ENCODE peak calls at places on chromosomes 4 and X, in seven cellular contexts. U is tibial nerve, N is transverse colon, O is ovary, G is testis, B is esophagus muscularis mucosa, R is NB4. D is an unnamed sample.
A peak's percentile ranks its signal among the peaks of the same experiment; 100 is the strongest.

GRCh38 chr4:5086535-5086934 is 35.3 kb downstream of the STK32B start:
- DNase-seq in U (no peak), N (no peak), O (no peak), G (no peak), B (no peak), R (peak; percentile 7), D (no peak)

GRCh38 chr4:73883306-73883705 is 14.1 kb downstream of the CXCL1 start:
- DNase-seq in U (no peak), N (no peak), O (no peak), G (no peak), B (no peak), R (peak; percentile 47), D (no peak)

GRCh38 chrX:56802921-56803848 is 74.1 kb downstream of the NBDY start:
- DNase-seq in U (peak; percentile 52), N (peak; percentile 83), O (peak; percentile 92), G (peak; percentile 62), B (no peak), R (peak; percentile 55), D (no peak)

GRCh38 chrX:110034036-110034435 is 31.1 kb downstream of the TMEM164 start:
- DNase-seq in U (no peak), N (no peak), O (no peak), G (no peak), B (no peak), R (no peak), D (no peak)

GRCh38 chr4:8851321-8852117 is 20.1 kb downstream of the HMX1 start:
- DNase-seq in U (no peak), N (no peak), O (no peak), G (no peak), B (no peak), R (no peak), D (no peak)

GRCh38 chr4:139084425-139085093 is 69.0 kb downstream of the NOCT start:
- DNase-seq in U (no peak), N (no peak), O (no peak), G (no peak), B (no peak), R (no peak), D (no peak)

GRCh38 chr4:119597377-119597776 is 31.2 kb downstream of the PDE5A start:
- DNase-seq in U (no peak), N (no peak), O (no peak), G (no peak), B (no peak), R (no peak), D (no peak)

GRCh38 chr4:86522349-86522748 is 71.8 kb upstream of the PTPN13 start:
- DNase-seq in U (no peak), N (no peak), O (no peak), G (no peak), B (no peak), R (peak; percentile 4), D (no peak)

GRCh38 chrX:47523713-47524166 is 37.3 kb upstream of the ARAF start:
- DNase-seq in U (no peak), N (no peak), O (no peak), G (no peak), B (no peak), R (no peak), D (no peak)

GRCh38 chr4:78437608-78438088 is 113.9 kb upstream of the ANXA3 start:
- DNase-seq in U (no peak), N (no peak), O (no peak), G (no peak), B (peak; percentile 21), R (no peak), D (no peak)

GRCh38 chr4:52102587-52102986 is 51.5 kb downstream of the SPATA18 start:
- DNase-seq in U (no peak), N (no peak), O (no peak), G (no peak), B (no peak), R (no peak), D (no peak)

GRCh38 chrX:64437665-64438064 is 42.4 kb upstream of the MTMR8 start:
- DNase-seq in U (no peak), N (no peak), O (no peak), G (no peak), B (no peak), R (no peak), D (no peak)

GRCh38 chrX:39950035-39950688 is 147.6 kb downstream of the BCOR start:
- DNase-seq in U (no peak), N (no peak), O (no peak), G (no peak), B (no peak), R (peak; percentile 18), D (no peak)

GRCh38 chr4:176001171-176002006 is 64.3 kb upstream of the WDR17 start:
- DNase-seq in U (no peak), N (peak; percentile 31), O (peak; percentile 31), G (peak; percentile 57), B (no peak), R (no peak), D (peak; percentile 80)

GRCh38 chrX:39850630-39851152 is 247.1 kb downstream of the BCOR start:
- DNase-seq in U (no peak), N (no peak), O (no peak), G (no peak), B (no peak), R (peak; percentile 92), D (no peak)

GRCh38 chrX:139739138-139739537 is 31.2 kb upstream of the MCF2 start:
- DNase-seq in U (no peak), N (no peak), O (no peak), G (no peak), B (no peak), R (no peak), D (no peak)

GRCh38 chr4:147085796-147086195 is 140.1 kb upstream of the TTC29 start:
- DNase-seq in U (no peak), N (no peak), O (no peak), G (no peak), B (no peak), R (no peak), D (no peak)

GRCh38 chrX:74238771-74239170 is 65.2 kb upstream of the ZCCHC13 start:
- DNase-seq in U (no peak), N (no peak), O (no peak), G (no peak), B (no peak), R (no peak), D (no peak)

GRCh38 chr4:54607067-54607466 is 50.7 kb upstream of the KIT start:
- DNase-seq in U (no peak), N (no peak), O (no peak), G (no peak), B (no peak), R (no peak), D (no peak)
- TF ChIP-seq POLR2A in U (no peak), N (no peak), O (no peak), G (no peak), B (no peak), R (no peak), D (no peak)

DNA sequence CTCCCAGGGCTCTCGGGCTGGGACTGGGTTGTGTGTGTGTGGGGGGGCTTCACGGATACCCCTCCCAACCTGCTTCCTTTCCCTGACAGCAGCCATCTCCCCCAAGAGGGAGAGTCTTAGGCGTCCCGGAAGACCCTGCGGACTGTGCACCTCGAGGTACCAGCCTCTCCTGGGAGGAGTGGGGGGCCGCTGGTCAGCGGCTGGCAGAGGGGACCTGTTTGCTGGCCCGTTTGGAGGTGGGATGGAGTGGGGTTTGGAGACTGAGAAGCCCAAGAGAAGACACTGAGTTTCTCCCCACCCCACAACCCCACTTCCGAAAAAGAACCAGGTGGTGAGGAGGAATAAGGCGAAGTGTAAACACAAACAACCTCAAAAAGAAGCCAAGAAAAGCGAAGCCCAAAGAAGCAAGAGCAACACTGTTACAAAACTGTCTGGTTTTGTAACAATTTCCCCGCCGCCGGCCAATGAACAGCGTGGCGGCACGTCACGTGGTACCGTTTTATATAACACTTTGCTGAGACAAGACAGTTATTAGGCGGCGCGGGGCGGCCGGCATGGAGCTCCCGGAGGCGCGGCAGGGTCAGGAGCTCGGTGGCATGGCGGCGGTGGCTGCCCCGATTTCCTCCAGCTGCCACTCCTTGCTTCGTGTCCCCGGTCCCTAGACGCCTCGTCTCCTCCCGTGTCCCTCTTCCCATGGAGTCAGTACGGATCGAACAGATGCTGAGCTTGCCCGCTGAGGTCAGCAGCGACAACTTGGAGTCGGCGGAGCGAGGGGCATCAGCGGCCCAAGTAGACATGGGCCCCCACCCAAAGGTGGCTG is at the start of gene LONRF3:
- DNase-seq in U (peak; percentile 84), N (peak; percentile 79), O (peak; percentile 80), G (peak; percentile 89), B (peak; percentile 96), R (peak; percentile 86), D (peak; percentile 97)
- H3K4me3 ChIP-seq in U (peak within 1 kb of the TSS; percentile 54), N (peak within 1 kb of the TSS; percentile 66), O (peak within 1 kb of the TSS; percentile 54), G (peak within 1 kb of the TSS; percentile 59), B (peak within 1 kb of the TSS; percentile 63), R (peak within 1 kb of the TSS; percentile 90), D (peak within 1 kb of the TSS; percentile 30)

DNA sequence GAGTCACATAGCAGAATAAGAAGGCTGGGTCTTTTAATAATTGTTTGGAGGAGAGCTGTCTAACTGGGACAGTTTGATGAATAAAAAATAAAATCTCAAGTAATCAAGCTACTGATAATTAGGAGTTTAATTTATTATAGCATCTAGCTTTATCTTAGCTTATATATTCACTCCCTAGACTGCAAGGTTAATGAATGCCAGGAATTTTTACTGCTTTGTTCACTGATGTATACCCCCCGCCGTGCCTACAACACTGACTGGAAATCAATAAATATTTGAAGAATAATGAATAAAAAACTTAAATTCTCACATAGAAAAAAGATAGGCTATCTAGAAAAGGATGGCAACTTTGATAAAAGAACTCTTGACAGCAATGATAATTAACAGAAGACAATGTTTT is 59.7 kb downstream of the IQCM start:
- DNase-seq in U (no peak), N (no peak), O (no peak), G (no peak), B (no peak), R (no peak), D (no peak)
- TF ChIP-seq POLR2A in U (no peak), N (no peak), O (no peak), G (no peak), B (no peak), R (no peak), D (no peak)

DNA sequence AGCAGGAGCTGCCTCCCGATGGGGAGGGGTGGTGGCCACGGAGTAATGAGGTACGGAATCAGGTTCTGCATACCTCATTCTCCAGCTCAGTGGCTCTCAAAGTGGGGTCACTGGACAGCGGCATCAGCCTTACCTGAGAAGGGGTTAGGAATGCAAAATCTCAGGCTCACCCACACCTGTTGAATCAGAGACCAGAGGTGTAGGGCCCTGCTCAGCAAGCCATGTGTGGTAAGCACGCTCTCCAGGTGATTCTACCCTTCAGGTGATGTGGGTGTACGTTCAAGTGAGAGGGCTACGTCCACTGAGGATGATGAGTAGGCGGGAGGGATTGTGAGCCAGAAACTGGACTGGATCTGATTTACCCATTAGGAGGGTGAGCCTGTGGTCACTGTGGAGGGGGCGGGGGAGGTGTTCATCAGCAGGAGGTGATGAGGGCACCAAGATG is 65.8 kb downstream of the ANAPC4 start:
- DNase-seq in U (no peak), N (no peak), O (no peak), G (no peak), B (no peak), R (no peak), D (no peak)
- H3K4me3 ChIP-seq in U (no peak overlapping the region), N (no peak overlapping the region), O (no peak overlapping the region), G (no peak overlapping the region), B (no peak overlapping the region), R (no peak overlapping the region), D (no peak overlapping the region)